ENCODE peak calls at places on chromosomes 2 and 18, in five cellular contexts. One of them, this sample, is unnamed.

GRCh38 chr2:46923011-46923669 is 7.5 kb upstream of the MCFD2 start:
- DNase-seq in ovary: no peak
- DNase-seq in right atrium auricular region: no peak
- DNase-seq in IMR-90: no peak
- DNase-seq in activated CD8-positive, alpha-beta T cell treated with anti-CD3 and anti-CD28 coated beads for 36 hours: no peak
- DNase-seq in this sample: no peak

GRCh38 chr2:48347712-48348111 is 182.2 kb upstream of the STON1 start:
- DNase-seq in activated CD8-positive, alpha-beta T cell treated with anti-CD3 and anti-CD28 coated beads for 36 hours: no peak
- DNase-seq in IMR-90: no peak
- DNase-seq in right atrium auricular region: no peak
- DNase-seq in ovary: no peak
- DNase-seq in this sample: no peak

GRCh38 chr2:235506291-235506996 is 12.6 kb downstream of the AGAP1 start:
- DNase-seq in ovary: no peak
- DNase-seq in right atrium auricular region: no peak
- DNase-seq in activated CD8-positive, alpha-beta T cell treated with anti-CD3 and anti-CD28 coated beads for 36 hours: no peak
- DNase-seq in IMR-90: no peak
- DNase-seq in this sample: no peak

GRCh38 chr2:175431054-175431780 is 249.7 kb upstream of the ATP5MC3 start:
- DNase-seq in activated CD8-positive, alpha-beta T cell treated with anti-CD3 and anti-CD28 coated beads for 36 hours: no peak
- DNase-seq in IMR-90: no peak
- DNase-seq in right atrium auricular region: no peak
- DNase-seq in ovary: no peak
- DNase-seq in this sample: no peak

GRCh38 chr2:6506311-6507258 is 359.1 kb downstream of the CMPK2 start:
- DNase-seq in ovary: no peak
- DNase-seq in right atrium auricular region: no peak
- DNase-seq in IMR-90: peak; percentile 43
- DNase-seq in activated CD8-positive, alpha-beta T cell treated with anti-CD3 and anti-CD28 coated beads for 36 hours: no peak
- DNase-seq in this sample: no peak

GRCh38 chr2:169225906-169226305 is 136.4 kb downstream of the LRP2 start:
- DNase-seq in IMR-90: no peak
- DNase-seq in right atrium auricular region: no peak
- DNase-seq in ovary: no peak
- DNase-seq in activated CD8-positive, alpha-beta T cell treated with anti-CD3 and anti-CD28 coated beads for 36 hours: no peak
- DNase-seq in this sample: no peak

GRCh38 chr18:21074336-21075323 is 37.0 kb downstream of the ROCK1 start:
- DNase-seq in activated CD8-positive, alpha-beta T cell treated with anti-CD3 and anti-CD28 coated beads for 36 hours: no peak
- DNase-seq in ovary: no peak
- DNase-seq in right atrium auricular region: no peak
- DNase-seq in IMR-90: no peak
- DNase-seq in this sample: no peak

GRCh38 chr18:12599966-12600365 is 57.9 kb downstream of the SPIRE1 start:
- DNase-seq in right atrium auricular region: no peak
- DNase-seq in ovary: no peak
- DNase-seq in IMR-90: peak; percentile 28
- DNase-seq in activated CD8-positive, alpha-beta T cell treated with anti-CD3 and anti-CD28 coated beads for 36 hours: no peak
- DNase-seq in this sample: no peak

GRCh38 chr18:52087140-52087539 is 252.9 kb upstream of the DCC start:
- DNase-seq in ovary: no peak
- DNase-seq in activated CD8-positive, alpha-beta T cell treated with anti-CD3 and anti-CD28 coated beads for 36 hours: no peak
- DNase-seq in right atrium auricular region: no peak
- DNase-seq in IMR-90: no peak
- DNase-seq in this sample: no peak

GRCh38 chr2:150513647-150514046 is 26.2 kb upstream of the RND3 start:
- DNase-seq in activated CD8-positive, alpha-beta T cell treated with anti-CD3 and anti-CD28 coated beads for 36 hours: no peak
- DNase-seq in IMR-90: peak; percentile 91
- DNase-seq in ovary: no peak
- DNase-seq in right atrium auricular region: no peak
- DNase-seq in this sample: no peak

GRCh38 chr2:175844169-175844568 is 157.9 kb downstream of the LNPK start:
- DNase-seq in ovary: no peak
- DNase-seq in right atrium auricular region: no peak
- DNase-seq in activated CD8-positive, alpha-beta T cell treated with anti-CD3 and anti-CD28 coated beads for 36 hours: no peak
- DNase-seq in IMR-90: peak; percentile 78
- DNase-seq in this sample: no peak

GRCh38 chr2:22957441-22957840 is 427.5 kb upstream of the KLHL29 start:
- DNase-seq in IMR-90: no peak
- DNase-seq in activated CD8-positive, alpha-beta T cell treated with anti-CD3 and anti-CD28 coated beads for 36 hours: no peak
- DNase-seq in right atrium auricular region: no peak
- DNase-seq in ovary: no peak
- DNase-seq in this sample: no peak

GRCh38 chr2:113078350-113078839 is 10.6 kb downstream of the IL1F10 start:
- DNase-seq in IMR-90: no peak
- DNase-seq in activated CD8-positive, alpha-beta T cell treated with anti-CD3 and anti-CD28 coated beads for 36 hours: no peak
- DNase-seq in ovary: no peak
- DNase-seq in right atrium auricular region: peak; percentile 1
- DNase-seq in this sample: no peak

GRCh38 chr18:54235871-54236270 is 11.4 kb upstream of the MBD2 start:
- DNase-seq in IMR-90: no peak
- DNase-seq in activated CD8-positive, alpha-beta T cell treated with anti-CD3 and anti-CD28 coated beads for 36 hours: no peak
- DNase-seq in ovary: no peak
- DNase-seq in right atrium auricular region: no peak
- DNase-seq in this sample: no peak

GRCh38 chr18:79164696-79165095 is 95.5 kb downstream of the ATP9B start:
- DNase-seq in ovary: no peak
- DNase-seq in right atrium auricular region: no peak
- DNase-seq in IMR-90: no peak
- DNase-seq in activated CD8-positive, alpha-beta T cell treated with anti-CD3 and anti-CD28 coated beads for 36 hours: no peak
- DNase-seq in this sample: no peak

GRCh38 chr2:8536686-8537571 is 144.9 kb upstream of the ID2 start:
- DNase-seq in right atrium auricular region: no peak
- DNase-seq in ovary: no peak
- DNase-seq in activated CD8-positive, alpha-beta T cell treated with anti-CD3 and anti-CD28 coated beads for 36 hours: no peak
- DNase-seq in IMR-90: peak; percentile 20
- DNase-seq in this sample: no peak

GRCh38 chr2:183359867-183360266 is 235.6 kb downstream of the NUP35 start:
- DNase-seq in IMR-90: no peak
- DNase-seq in activated CD8-positive, alpha-beta T cell treated with anti-CD3 and anti-CD28 coated beads for 36 hours: peak; percentile 3
- DNase-seq in right atrium auricular region: no peak
- DNase-seq in ovary: no peak
- DNase-seq in this sample: no peak

GRCh38 chr2:233142355-233142897 is 82.3 kb downstream of the INPP5D start:
- DNase-seq in activated CD8-positive, alpha-beta T cell treated with anti-CD3 and anti-CD28 coated beads for 36 hours: peak; percentile 61
- DNase-seq in IMR-90: no peak
- DNase-seq in right atrium auricular region: no peak
- DNase-seq in ovary: no peak
- DNase-seq in this sample: peak; percentile 66

GRCh38 chr2:189613650-189614420 is 33.2 kb upstream of the SLC40A1 start:
- DNase-seq in activated CD8-positive, alpha-beta T cell treated with anti-CD3 and anti-CD28 coated beads for 36 hours: no peak
- DNase-seq in ovary: no peak
- DNase-seq in right atrium auricular region: no peak
- DNase-seq in IMR-90: peak; percentile 75
- DNase-seq in this sample: no peak

GRCh38 chr18:74115046-74115445 is 32.6 kb downstream of the FBXO15 start:
- DNase-seq in right atrium auricular region: no peak
- DNase-seq in activated CD8-positive, alpha-beta T cell treated with anti-CD3 and anti-CD28 coated beads for 36 hours: no peak
- DNase-seq in ovary: no peak
- DNase-seq in IMR-90: peak; percentile 88
- DNase-seq in this sample: no peak

GRCh38 chr2:187549193-187549592 is 5.0 kb downstream of the TFPI start:
- DNase-seq in activated CD8-positive, alpha-beta T cell treated with anti-CD3 and anti-CD28 coated beads for 36 hours: no peak
- DNase-seq in right atrium auricular region: no peak
- DNase-seq in IMR-90: no peak
- DNase-seq in ovary: no peak
- DNase-seq in this sample: no peak

GRCh38 chr18:70384181-70384790 is 95.4 kb downstream of the SOCS6 start:
- DNase-seq in activated CD8-positive, alpha-beta T cell treated with anti-CD3 and anti-CD28 coated beads for 36 hours: peak; percentile 5
- DNase-seq in ovary: no peak
- DNase-seq in IMR-90: peak; percentile 87
- DNase-seq in right atrium auricular region: no peak
- DNase-seq in this sample: no peak

GRCh38 chr2:226794751-226795171 is 4.9 kb downstream of the IRS1 start:
- DNase-seq in IMR-90: peak; percentile 81
- DNase-seq in right atrium auricular region: no peak
- DNase-seq in activated CD8-positive, alpha-beta T cell treated with anti-CD3 and anti-CD28 coated beads for 36 hours: no peak
- DNase-seq in ovary: no peak
- DNase-seq in this sample: no peak

GRCh38 chr18:71831039-71831438 is 713.1 kb downstream of the CBLN2 start:
- DNase-seq in activated CD8-positive, alpha-beta T cell treated with anti-CD3 and anti-CD28 coated beads for 36 hours: no peak
- DNase-seq in ovary: no peak
- DNase-seq in IMR-90: peak; percentile 13
- DNase-seq in right atrium auricular region: no peak
- DNase-seq in this sample: no peak

GRCh38 chr2:127137741-127138140 is 30.8 kb upstream of the BIN1 start:
- DNase-seq in IMR-90: no peak
- DNase-seq in right atrium auricular region: no peak
- DNase-seq in ovary: no peak
- DNase-seq in activated CD8-positive, alpha-beta T cell treated with anti-CD3 and anti-CD28 coated beads for 36 hours: no peak
- DNase-seq in this sample: no peak

GRCh38 chr2:67046568-67046967 is 350.6 kb upstream of the ETAA1 start:
- DNase-seq in right atrium auricular region: no peak
- DNase-seq in ovary: no peak
- DNase-seq in IMR-90: no peak
- DNase-seq in activated CD8-positive, alpha-beta T cell treated with anti-CD3 and anti-CD28 coated beads for 36 hours: no peak
- DNase-seq in this sample: no peak

GRCh38 chr2:163665817-163666216 is 70.0 kb downstream of the FIGN start:
- DNase-seq in IMR-90: peak; percentile 49
- DNase-seq in activated CD8-positive, alpha-beta T cell treated with anti-CD3 and anti-CD28 coated beads for 36 hours: no peak
- DNase-seq in ovary: no peak
- DNase-seq in right atrium auricular region: no peak
- DNase-seq in this sample: no peak

GRCh38 chr2:126467367-126468054 is 188.4 kb upstream of the GYPC start:
- DNase-seq in right atrium auricular region: no peak
- DNase-seq in activated CD8-positive, alpha-beta T cell treated with anti-CD3 and anti-CD28 coated beads for 36 hours: peak; percentile 65
- DNase-seq in ovary: no peak
- DNase-seq in IMR-90: no peak
- DNase-seq in this sample: peak; percentile 19

GRCh38 chr18:13265901-13266207 is 47.3 kb downstream of the LDLRAD4 start:
- DNase-seq in activated CD8-positive, alpha-beta T cell treated with anti-CD3 and anti-CD28 coated beads for 36 hours: peak; percentile 34
- DNase-seq in ovary: no peak
- DNase-seq in IMR-90: no peak
- DNase-seq in right atrium auricular region: no peak
- DNase-seq in this sample: no peak

DNA sequence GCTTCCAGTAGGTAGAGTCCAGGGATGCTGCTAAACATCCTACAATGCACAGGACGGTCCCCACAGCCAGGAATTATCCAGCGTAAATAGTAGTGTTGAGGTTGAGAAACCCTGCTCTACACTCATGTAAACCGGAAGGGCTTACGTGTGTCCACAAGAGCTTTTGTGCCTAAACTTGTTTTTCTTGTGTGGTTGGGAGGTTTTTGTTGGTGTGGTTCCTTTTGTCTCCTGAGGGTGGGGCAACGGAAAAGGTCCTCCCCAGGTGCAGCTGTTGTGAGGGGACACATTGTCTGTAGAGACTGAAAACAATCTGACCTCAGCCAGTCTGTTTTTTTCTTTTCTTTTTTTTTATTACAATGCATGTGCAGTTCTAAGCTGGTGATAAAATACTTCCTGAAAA is 72.7 kb upstream of the MGAT5 start:
- DNase-seq in IMR-90: no peak
- DNase-seq in activated CD8-positive, alpha-beta T cell treated with anti-CD3 and anti-CD28 coated beads for 36 hours: peak; percentile 50
- DNase-seq in right atrium auricular region: no peak
- DNase-seq in ovary: no peak
- DNase-seq in this sample: peak; percentile 57
- TF ChIP-seq CTCF in IMR-90: no peak
- TF ChIP-seq CTCF in activated CD8-positive, alpha-beta T cell treated with anti-CD3 and anti-CD28 coated beads for 36 hours: no peak
- TF ChIP-seq CTCF in right atrium auricular region: no peak
- TF ChIP-seq CTCF in ovary: no peak
- TF ChIP-seq CTCF in this sample: no peak

GRCh38 chr2:137943035-137943830 is 21.0 kb upstream of the HNMT start:
- DNase-seq in activated CD8-positive, alpha-beta T cell treated with anti-CD3 and anti-CD28 coated beads for 36 hours: no peak
- DNase-seq in IMR-90: no peak
- DNase-seq in ovary: no peak
- DNase-seq in right atrium auricular region: no peak
- DNase-seq in this sample: no peak

GRCh38 chr2:137944714-137945113 is 19.6 kb upstream of the HNMT start:
- DNase-seq in activated CD8-positive, alpha-beta T cell treated with anti-CD3 and anti-CD28 coated beads for 36 hours: no peak
- DNase-seq in ovary: no peak
- DNase-seq in right atrium auricular region: no peak
- DNase-seq in IMR-90: no peak
- DNase-seq in this sample: no peak

GRCh38 chr2:137942785-137943034 is 21.6 kb upstream of the HNMT start:
- DNase-seq in activated CD8-positive, alpha-beta T cell treated with anti-CD3 and anti-CD28 coated beads for 36 hours: no peak
- DNase-seq in IMR-90: no peak
- DNase-seq in right atrium auricular region: no peak
- DNase-seq in ovary: no peak
- DNase-seq in this sample: no peak

GRCh38 chr2:137945229-137945628 is 19.0 kb upstream of the HNMT start:
- DNase-seq in right atrium auricular region: no peak
- DNase-seq in ovary: no peak
- DNase-seq in activated CD8-positive, alpha-beta T cell treated with anti-CD3 and anti-CD28 coated beads for 36 hours: no peak
- DNase-seq in IMR-90: no peak
- DNase-seq in this sample: no peak

GRCh38 chr2:137943948-137944347 is 20.3 kb upstream of the HNMT start:
- DNase-seq in activated CD8-positive, alpha-beta T cell treated with anti-CD3 and anti-CD28 coated beads for 36 hours: no peak
- DNase-seq in IMR-90: no peak
- DNase-seq in right atrium auricular region: no peak
- DNase-seq in ovary: no peak
- DNase-seq in this sample: no peak
- TF ChIP-seq CTCF in activated CD8-positive, alpha-beta T cell treated with anti-CD3 and anti-CD28 coated beads for 36 hours: no peak
- TF ChIP-seq CTCF in IMR-90: no peak
- TF ChIP-seq CTCF in right atrium auricular region: no peak
- TF ChIP-seq CTCF in ovary: no peak
- TF ChIP-seq CTCF in this sample: no peak

DNA sequence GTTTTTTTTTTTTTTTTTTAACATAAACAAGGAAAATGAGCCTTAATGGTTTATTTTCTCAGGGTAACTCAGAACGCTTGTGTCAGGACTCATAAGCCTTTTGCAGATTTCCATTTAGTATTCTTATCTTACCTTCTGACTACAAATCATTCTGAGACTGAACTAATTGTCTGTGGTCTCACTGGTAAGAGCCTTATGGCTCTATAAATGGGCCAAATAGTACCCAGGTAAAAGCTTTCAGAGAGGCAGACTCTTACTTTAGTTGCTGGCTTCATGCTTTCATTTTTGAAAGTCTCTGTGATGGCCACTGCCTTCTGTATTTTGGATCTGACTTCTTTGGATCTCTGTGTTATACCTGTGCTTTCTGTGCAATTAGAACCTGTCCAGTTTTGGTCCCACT is 403.4 kb downstream of the RIT2 start:
- DNase-seq in activated CD8-positive, alpha-beta T cell treated with anti-CD3 and anti-CD28 coated beads for 36 hours: no peak
- DNase-seq in ovary: no peak
- DNase-seq in IMR-90: no peak
- DNase-seq in right atrium auricular region: no peak
- DNase-seq in this sample: no peak
- TF ChIP-seq CTCF in activated CD8-positive, alpha-beta T cell treated with anti-CD3 and anti-CD28 coated beads for 36 hours: no peak
- TF ChIP-seq CTCF in ovary: no peak
- TF ChIP-seq CTCF in IMR-90: no peak
- TF ChIP-seq CTCF in right atrium auricular region: no peak
- TF ChIP-seq CTCF in this sample: no peak

DNA sequence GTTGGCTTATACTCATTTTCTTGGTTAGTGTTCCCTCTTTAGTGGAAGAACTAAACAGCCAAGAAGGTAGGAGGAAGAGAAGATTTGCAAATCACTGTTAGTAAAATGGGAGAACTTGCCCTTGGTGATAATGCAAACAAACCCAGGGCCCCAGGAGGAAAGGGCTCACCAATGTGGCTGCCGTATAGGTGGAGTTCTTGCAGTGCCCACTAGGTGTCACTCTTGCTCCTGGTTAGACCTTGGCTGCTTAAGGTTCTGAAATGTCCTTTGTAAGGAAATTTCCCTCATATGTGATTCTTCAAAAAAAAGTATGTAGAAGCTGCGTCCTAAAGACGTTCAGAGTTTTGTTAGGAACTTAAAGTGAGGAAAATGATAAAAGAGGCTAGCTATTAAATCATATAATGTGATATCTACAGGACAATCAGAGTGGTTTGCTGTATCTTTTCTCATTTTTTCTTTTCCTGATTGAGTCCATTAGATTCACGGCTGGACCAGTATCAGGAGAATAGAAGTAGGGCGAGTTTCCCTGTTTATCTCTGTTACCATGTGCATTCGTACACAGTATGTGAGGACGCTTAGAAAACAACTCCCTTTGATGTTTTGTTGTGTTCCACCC is 48.6 kb downstream of the RPIA start:
- DNase-seq in IMR-90: peak; percentile 72
- DNase-seq in right atrium auricular region: peak; percentile 80
- DNase-seq in ovary: peak; percentile 42
- DNase-seq in activated CD8-positive, alpha-beta T cell treated with anti-CD3 and anti-CD28 coated beads for 36 hours: peak; percentile 81
- DNase-seq in this sample: peak; percentile 74
- TF ChIP-seq CTCF in IMR-90: peak; percentile 87
- TF ChIP-seq CTCF in right atrium auricular region: peak; percentile 94
- TF ChIP-seq CTCF in ovary: peak; percentile 34
- TF ChIP-seq CTCF in activated CD8-positive, alpha-beta T cell treated with anti-CD3 and anti-CD28 coated beads for 36 hours: peak; percentile 94
- TF ChIP-seq CTCF in this sample: peak; percentile 95